ENCODE peak calls at places on chromosomes 16 and 17, in four cellular contexts. One of them, this sample, is unnamed.

GRCh38 chr16:49527621-49528020 is 154.0 kb downstream of the C16orf78 start:
- DNase-seq in PC-3: no peak
- DNase-seq in GM23338: no peak
- DNase-seq in HCT116: no peak
- DNase-seq in this sample: no peak

GRCh38 chr16:12588510-12588909 is 215.2 kb downstream of the CPPED1 start:
- DNase-seq in PC-3: no peak
- DNase-seq in GM23338: no peak
- DNase-seq in HCT116: no peak
- DNase-seq in this sample: no peak

GRCh38 chr16:86244936-86245335 is 265.4 kb upstream of the FOXF1 start:
- DNase-seq in PC-3: no peak
- DNase-seq in GM23338: no peak
- DNase-seq in HCT116: no peak
- DNase-seq in this sample: no peak

GRCh38 chr16:67241008-67241900 is 6.0 kb downstream of the FHOD1 start:
- DNase-seq in PC-3: peak
- DNase-seq in GM23338: peak
- DNase-seq in HCT116: no peak
- DNase-seq in this sample: no peak

GRCh38 chr16:50847166-50847565 is 105.3 kb downstream of the CYLD start:
- DNase-seq in PC-3: no peak
- DNase-seq in GM23338: no peak
- DNase-seq in HCT116: no peak
- DNase-seq in this sample: no peak

GRCh38 chr17:68431045-68431608 is 26.2 kb downstream of the WIPI1 start:
- DNase-seq in PC-3: no peak
- DNase-seq in GM23338: no peak
- DNase-seq in HCT116: no peak
- DNase-seq in this sample: no peak

GRCh38 chr16:82782715-82783251 is 156.0 kb downstream of the CDH13 start:
- DNase-seq in PC-3: no peak
- DNase-seq in GM23338: peak
- DNase-seq in HCT116: no peak
- DNase-seq in this sample: no peak

GRCh38 chr16:22300427-22301071 is 3.3 kb downstream of the POLR3E start:
- DNase-seq in PC-3: peak
- DNase-seq in GM23338: peak
- DNase-seq in HCT116: no peak
- DNase-seq in this sample: peak

GRCh38 chr17:75509528-75510258 is 5.6 kb downstream of the CASKIN2 start:
- DNase-seq in PC-3: no peak
- DNase-seq in GM23338: no peak
- DNase-seq in HCT116: no peak
- DNase-seq in this sample: no peak

GRCh38 chr17:59829217-59830006 is 63.3 kb downstream of the TUBD1 start:
- DNase-seq in PC-3: peak
- DNase-seq in GM23338: no peak
- DNase-seq in HCT116: peak
- DNase-seq in this sample: peak

GRCh38 chr16:57104706-57105105 is 12.3 kb downstream of the CPNE2 start:
- DNase-seq in PC-3: no peak
- DNase-seq in GM23338: no peak
- DNase-seq in HCT116: no peak
- DNase-seq in this sample: no peak

GRCh38 chr17:70041575-70041974 is 33.5 kb upstream of the KCNJ16 start:
- DNase-seq in PC-3: no peak
- DNase-seq in GM23338: no peak
- DNase-seq in HCT116: no peak
- DNase-seq in this sample: no peak

GRCh38 chr17:70041061-70041460 is 34.0 kb upstream of the KCNJ16 start:
- DNase-seq in PC-3: no peak
- DNase-seq in GM23338: no peak
- DNase-seq in HCT116: no peak
- DNase-seq in this sample: no peak

GRCh38 chr17:70037498-70037897 is 37.5 kb upstream of the KCNJ16 start:
- DNase-seq in PC-3: no peak
- DNase-seq in GM23338: no peak
- DNase-seq in HCT116: no peak
- DNase-seq in this sample: no peak

GRCh38 chr17:70040336-70040735 is 34.7 kb upstream of the KCNJ16 start:
- DNase-seq in PC-3: peak
- DNase-seq in GM23338: no peak
- DNase-seq in HCT116: no peak
- DNase-seq in this sample: no peak
- TF ChIP-seq EZH2phosphoT487 in PC-3: no peak
- TF ChIP-seq EZH2phosphoT487 in GM23338: no peak
- TF ChIP-seq EZH2phosphoT487 in HCT116: no peak
- TF ChIP-seq EZH2phosphoT487 in this sample: no peak

GRCh38 chr17:33299115-33299514 is 6.0 kb upstream of the ASIC2 start:
- DNase-seq in PC-3: no peak
- DNase-seq in GM23338: no peak
- DNase-seq in HCT116: no peak
- DNase-seq in this sample: no peak
- TF ChIP-seq EZH2phosphoT487 in PC-3: no peak
- TF ChIP-seq EZH2phosphoT487 in GM23338: no peak
- TF ChIP-seq EZH2phosphoT487 in HCT116: no peak
- TF ChIP-seq EZH2phosphoT487 in this sample: no peak

GRCh38 chr17:50618300-50618699 is 16.4 kb upstream of the ABCC3 start:
- DNase-seq in PC-3: no peak
- DNase-seq in GM23338: no peak
- DNase-seq in HCT116: no peak
- DNase-seq in this sample: no peak
- TF ChIP-seq EZH2phosphoT487 in PC-3: no peak
- TF ChIP-seq EZH2phosphoT487 in GM23338: no peak
- TF ChIP-seq EZH2phosphoT487 in HCT116: no peak
- TF ChIP-seq EZH2phosphoT487 in this sample: no peak

DNA sequence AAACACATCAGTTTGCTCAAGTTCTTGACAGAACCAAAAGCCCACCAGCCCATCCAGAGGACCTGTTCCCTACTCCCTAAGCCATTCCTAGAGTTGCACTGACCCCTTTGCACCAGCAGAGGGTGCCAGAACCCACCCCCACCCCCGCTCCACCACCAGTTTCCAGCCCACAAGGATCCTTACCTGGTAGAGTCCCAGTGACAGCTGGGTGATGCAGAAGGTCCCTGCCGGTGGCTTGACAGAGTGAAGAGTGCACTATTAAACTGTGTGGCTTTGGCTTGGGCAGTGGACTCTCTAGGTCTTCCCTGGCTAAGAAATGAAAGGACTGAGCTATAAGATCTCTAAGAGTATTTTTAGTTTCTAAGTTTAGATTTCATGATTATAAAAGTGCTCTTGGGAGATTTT is 73.3 kb upstream of the MTMR4 start:
- DNase-seq in PC-3: peak
- DNase-seq in GM23338: peak
- DNase-seq in HCT116: peak
- DNase-seq in this sample: peak
- TF ChIP-seq EZH2phosphoT487 in PC-3: no peak
- TF ChIP-seq EZH2phosphoT487 in GM23338: no peak
- TF ChIP-seq EZH2phosphoT487 in HCT116: no peak
- TF ChIP-seq EZH2phosphoT487 in this sample: no peak

DNA sequence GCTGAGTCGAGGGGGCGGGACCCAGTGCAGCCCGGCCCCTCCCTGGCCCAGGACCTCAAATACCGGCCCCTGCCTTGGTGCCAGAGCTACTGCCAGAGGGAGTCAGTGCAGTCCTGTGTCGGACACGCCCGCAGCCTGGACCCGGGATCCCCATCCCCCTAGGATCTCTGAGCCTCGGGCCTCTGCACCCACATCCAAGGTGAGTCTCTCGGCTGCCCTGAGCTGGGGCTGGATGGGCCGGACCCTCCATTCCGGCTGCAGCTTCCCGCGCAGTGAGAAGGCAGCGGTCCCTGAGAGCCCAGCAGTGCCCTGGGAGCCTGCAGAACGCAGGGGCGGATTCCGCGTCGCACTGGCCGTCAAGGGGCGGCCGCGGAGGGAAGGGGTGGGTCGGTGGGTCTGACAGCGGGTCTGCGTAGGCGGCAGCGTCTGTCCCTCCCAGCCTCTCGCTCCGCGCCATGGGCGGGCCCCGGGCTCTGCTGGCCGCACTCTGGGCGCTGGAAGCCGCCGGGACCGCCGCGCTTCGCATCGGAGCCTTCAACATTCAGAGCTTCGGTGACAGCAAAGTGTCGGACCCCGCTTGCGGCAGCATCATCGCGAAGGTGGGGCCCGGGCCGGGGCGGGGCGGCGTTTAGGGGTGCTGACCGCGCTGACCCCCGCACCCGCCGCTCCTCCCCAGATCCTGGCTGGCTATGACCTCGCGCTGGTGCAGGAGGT is at the start of gene DNASE1L2:
- DNase-seq in PC-3: peak
- DNase-seq in GM23338: peak
- DNase-seq in HCT116: no peak
- DNase-seq in this sample: no peak
- TF ChIP-seq EZH2phosphoT487 in PC-3: no peak
- TF ChIP-seq EZH2phosphoT487 in GM23338: no peak
- TF ChIP-seq EZH2phosphoT487 in HCT116: no peak
- TF ChIP-seq EZH2phosphoT487 in this sample: no peak